ENCODE peak calls at places on chromosomes 4 and X, in nine cellular contexts. J, L, X, U, P, B, R, I and O are unnamed samples.

GRCh38 chrX:16212024-16212423 is 44.7 kb downstream of the MAGEB17 start:
- DNase-seq in J (no peak), L (no peak), X (no peak), U (no peak), P (no peak), B (no peak), R (no peak), I (peak), O (no peak)

GRCh38 chr4:24266014-24266413 is 318.3 kb downstream of the DHX15 start:
- DNase-seq in J (no peak), L (no peak), X (no peak), U (no peak), P (no peak), B (no peak), R (no peak), I (no peak), O (no peak)

GRCh38 chrX:51316271-51316670 is 16.4 kb upstream of the NUDT10 start:
- DNase-seq in J (no peak), L (no peak), X (no peak), U (no peak), P (no peak), B (no peak), R (no peak), I (no peak), O (no peak)

GRCh38 chrX:129318375-129318774 is 204.9 kb downstream of the SMARCA1 start:
- DNase-seq in J (peak), L (peak), X (no peak), U (peak), P (no peak), B (no peak), R (peak), I (peak), O (peak)

GRCh38 chr4:145289403-145290076 is 109.2 kb upstream of the OTUD4 start:
- DNase-seq in J (no peak), L (no peak), X (no peak), U (peak), P (no peak), B (no peak), R (no peak), I (peak), O (no peak)

GRCh38 chr4:186760576-186760975 is 36.9 kb upstream of the FAT1 start:
- DNase-seq in J (peak), L (no peak), X (no peak), U (peak), P (no peak), B (peak), R (no peak), I (peak), O (no peak)

GRCh38 chr4:67933755-67934154 is 29.5 kb downstream of the TMPRSS11A start:
- DNase-seq in J (no peak), L (no peak), X (no peak), U (no peak), P (no peak), B (peak), R (no peak), I (no peak), O (no peak)

GRCh38 chrX:53211391-53211978 is 13.5 kb downstream of the KDM5C start:
- DNase-seq in J (peak), L (no peak), X (no peak), U (no peak), P (no peak), B (peak), R (no peak), I (no peak), O (no peak)

GRCh38 chr4:2961411-2962098 is 1.7 kb downstream of the NOP14 start:
- DNase-seq in J (peak), L (no peak), X (no peak), U (no peak), P (no peak), B (no peak), R (peak), I (peak), O (peak)

GRCh38 chr4:141463678-141464077 is 172.7 kb upstream of the IL15 start:
- DNase-seq in J (no peak), L (no peak), X (no peak), U (no peak), P (no peak), B (no peak), R (no peak), I (no peak), O (no peak)

GRCh38 chrX:72094894-72095293 is 36.8 kb downstream of the RTL5 start:
- DNase-seq in J (peak), L (peak), X (no peak), U (no peak), P (no peak), B (no peak), R (peak), I (no peak), O (peak)

GRCh38 chr4:168795346-168795745 is 214.7 kb downstream of the CBR4 start:
- DNase-seq in J (no peak), L (no peak), X (no peak), U (no peak), P (no peak), B (no peak), R (no peak), I (no peak), O (no peak)

GRCh38 chr4:55819634-55820033 is at the start of gene EXOC1L:
- DNase-seq in J (peak), L (peak), X (no peak), U (peak), P (peak), B (no peak), R (peak), I (peak), O (peak)

GRCh38 chr4:150082241-150082640 is 4.0 kb downstream of the DCLK2 start:
- DNase-seq in J (no peak), L (peak), X (no peak), U (no peak), P (no peak), B (no peak), R (no peak), I (no peak), O (no peak)

GRCh38 chr4:26337612-26338011 is 16.8 kb downstream of the RBPJ start:
- DNase-seq in J (no peak), L (no peak), X (no peak), U (no peak), P (no peak), B (no peak), R (no peak), I (no peak), O (no peak)

GRCh38 chrX:72621163-72621562 is 48.5 kb upstream of the HDAC8 start:
- DNase-seq in J (no peak), L (no peak), X (no peak), U (peak), P (no peak), B (peak), R (no peak), I (peak), O (no peak)

GRCh38 chr4:7206856-7207567 is 14.7 kb downstream of the SORCS2 start:
- DNase-seq in J (no peak), L (peak), X (peak), U (peak), P (peak), B (peak), R (peak), I (peak), O (peak)

GRCh38 chrX:32530802-32531403 is 680.4 kb downstream of the DMD start:
- DNase-seq in J (peak), L (peak), X (no peak), U (peak), P (no peak), B (peak), R (no peak), I (peak), O (no peak)

GRCh38 chrX:13131511-13132137 is 87.2 kb upstream of the FAM9C start:
- DNase-seq in J (no peak), L (no peak), X (no peak), U (peak), P (no peak), B (no peak), R (peak), I (no peak), O (no peak)

GRCh38 chrX:47991263-47992092 is 12.3 kb downstream of the ZNF182 start:
- DNase-seq in J (no peak), L (no peak), X (no peak), U (peak), P (no peak), B (peak), R (no peak), I (no peak), O (no peak)

GRCh38 chrX:47143894-47144625 is 442 bp downstream of the NDUFB11 start:
- DNase-seq in J (peak), L (peak), X (peak), U (peak), P (no peak), B (peak), R (peak), I (peak), O (no peak)

GRCh38 chr4:152719291-152719690 is 39.5 kb upstream of the TMEM154 start:
- DNase-seq in J (no peak), L (no peak), X (no peak), U (no peak), P (no peak), B (no peak), R (no peak), I (no peak), O (no peak)

GRCh38 chrX:75038925-75039324 is 113.7 kb upstream of the NEXMIF start:
- DNase-seq in J (peak), L (peak), X (no peak), U (peak), P (no peak), B (peak), R (no peak), I (peak), O (peak)

GRCh38 chrX:154325541-154325940 is 29.9 kb downstream of the TKTL1 start:
- DNase-seq in J (no peak), L (no peak), X (no peak), U (no peak), P (no peak), B (peak), R (no peak), I (peak), O (peak)